ENCODE peak calls at places on chromosomes 5 and 9, in nine cellular contexts. One of them, this sample, is unnamed.

GRCh38 chr9:133672503-133673259 is 36.5 kb downstream of the DBH start:
- DNase-seq in NAMALWA: no peak
- DNase-seq in HFF-Myc: no peak
- DNase-seq in frontal cortex: no peak
- DNase-seq in AG04450: no peak
- DNase-seq in anterior cingulate cortex: no peak
- DNase-seq in NCI-H460: no peak
- DNase-seq in stimulated activated CD8-positive, alpha-beta memory T cell treated with anti-CD3 and anti-CD28 coated beads, Interleukin-7, amount 100 ng/mL, for 24 hours: no peak
- DNase-seq in HL-60: no peak
- DNase-seq in this sample: no peak

GRCh38 chr5:116441223-116441622 is 133.4 kb downstream of the SEMA6A start:
- DNase-seq in frontal cortex: no peak
- DNase-seq in NCI-H460: no peak
- DNase-seq in NAMALWA: no peak
- DNase-seq in stimulated activated CD8-positive, alpha-beta memory T cell treated with anti-CD3 and anti-CD28 coated beads, Interleukin-7, amount 100 ng/mL, for 24 hours: no peak
- DNase-seq in HL-60: no peak
- DNase-seq in anterior cingulate cortex: no peak
- DNase-seq in HFF-Myc: no peak
- DNase-seq in AG04450: no peak
- DNase-seq in this sample: peak; percentile 13

GRCh38 chr9:109906766-109907382 is 126.9 kb downstream of the PALM2AKAP2 start:
- DNase-seq in stimulated activated CD8-positive, alpha-beta memory T cell treated with anti-CD3 and anti-CD28 coated beads, Interleukin-7, amount 100 ng/mL, for 24 hours: no peak
- DNase-seq in anterior cingulate cortex: no peak
- DNase-seq in NCI-H460: no peak
- DNase-seq in HL-60: no peak
- DNase-seq in AG04450: no peak
- DNase-seq in HFF-Myc: no peak
- DNase-seq in frontal cortex: no peak
- DNase-seq in NAMALWA: peak; percentile 18
- DNase-seq in this sample: no peak

GRCh38 chr5:126030698-126031097 is 392.5 kb upstream of the GRAMD2B start:
- DNase-seq in AG04450: no peak
- DNase-seq in frontal cortex: no peak
- DNase-seq in NCI-H460: no peak
- DNase-seq in HL-60: no peak
- DNase-seq in stimulated activated CD8-positive, alpha-beta memory T cell treated with anti-CD3 and anti-CD28 coated beads, Interleukin-7, amount 100 ng/mL, for 24 hours: no peak
- DNase-seq in anterior cingulate cortex: no peak
- DNase-seq in HFF-Myc: no peak
- DNase-seq in NAMALWA: no peak
- DNase-seq in this sample: no peak

GRCh38 chr5:141650851-141651727 is at the start of gene FCHSD1:
- DNase-seq in AG04450: peak; percentile 50
- DNase-seq in NAMALWA: peak; percentile 82
- DNase-seq in stimulated activated CD8-positive, alpha-beta memory T cell treated with anti-CD3 and anti-CD28 coated beads, Interleukin-7, amount 100 ng/mL, for 24 hours: peak; percentile 77
- DNase-seq in frontal cortex: peak; percentile 99
- DNase-seq in HL-60: peak; percentile 78
- DNase-seq in HFF-Myc: peak; percentile 47
- DNase-seq in anterior cingulate cortex: peak; percentile 19
- DNase-seq in NCI-H460: peak; percentile 78
- DNase-seq in this sample: peak; percentile 57

GRCh38 chr9:131522257-131523085 is 8.6 kb downstream of the UCK1 start:
- DNase-seq in NAMALWA: no peak
- DNase-seq in anterior cingulate cortex: no peak
- DNase-seq in HL-60: no peak
- DNase-seq in frontal cortex: no peak
- DNase-seq in HFF-Myc: no peak
- DNase-seq in NCI-H460: no peak
- DNase-seq in stimulated activated CD8-positive, alpha-beta memory T cell treated with anti-CD3 and anti-CD28 coated beads, Interleukin-7, amount 100 ng/mL, for 24 hours: no peak
- DNase-seq in AG04450: no peak
- DNase-seq in this sample: no peak

GRCh38 chr5:149221326-149221725 is 50.3 kb upstream of the AFAP1L1 start:
- DNase-seq in HFF-Myc: no peak
- DNase-seq in AG04450: peak; percentile 49
- DNase-seq in NAMALWA: no peak
- DNase-seq in anterior cingulate cortex: no peak
- DNase-seq in stimulated activated CD8-positive, alpha-beta memory T cell treated with anti-CD3 and anti-CD28 coated beads, Interleukin-7, amount 100 ng/mL, for 24 hours: no peak
- DNase-seq in HL-60: no peak
- DNase-seq in frontal cortex: no peak
- DNase-seq in NCI-H460: no peak
- DNase-seq in this sample: no peak

GRCh38 chr9:134887219-134887618 is 6.6 kb downstream of the FCN2 start:
- DNase-seq in stimulated activated CD8-positive, alpha-beta memory T cell treated with anti-CD3 and anti-CD28 coated beads, Interleukin-7, amount 100 ng/mL, for 24 hours: no peak
- DNase-seq in HL-60: no peak
- DNase-seq in anterior cingulate cortex: no peak
- DNase-seq in HFF-Myc: no peak
- DNase-seq in AG04450: no peak
- DNase-seq in frontal cortex: no peak
- DNase-seq in NAMALWA: no peak
- DNase-seq in NCI-H460: no peak
- DNase-seq in this sample: no peak

GRCh38 chr5:137621861-137622823 is 113.7 kb downstream of the KLHL3 start:
- DNase-seq in frontal cortex: no peak
- DNase-seq in HFF-Myc: no peak
- DNase-seq in NCI-H460: no peak
- DNase-seq in NAMALWA: no peak
- DNase-seq in stimulated activated CD8-positive, alpha-beta memory T cell treated with anti-CD3 and anti-CD28 coated beads, Interleukin-7, amount 100 ng/mL, for 24 hours: no peak
- DNase-seq in anterior cingulate cortex: no peak
- DNase-seq in HL-60: no peak
- DNase-seq in AG04450: no peak
- DNase-seq in this sample: no peak

GRCh38 chr5:172561151-172561550 is 79.9 kb upstream of the NEURL1B start:
- DNase-seq in NAMALWA: no peak
- DNase-seq in HL-60: no peak
- DNase-seq in HFF-Myc: no peak
- DNase-seq in AG04450: no peak
- DNase-seq in stimulated activated CD8-positive, alpha-beta memory T cell treated with anti-CD3 and anti-CD28 coated beads, Interleukin-7, amount 100 ng/mL, for 24 hours: no peak
- DNase-seq in anterior cingulate cortex: no peak
- DNase-seq in frontal cortex: no peak
- DNase-seq in NCI-H460: no peak
- DNase-seq in this sample: no peak

GRCh38 chr9:87711857-87712800 is 13.8 kb upstream of the CTSL start:
- DNase-seq in NAMALWA: no peak
- DNase-seq in AG04450: no peak
- DNase-seq in anterior cingulate cortex: no peak
- DNase-seq in HL-60: no peak
- DNase-seq in HFF-Myc: peak; percentile 83
- DNase-seq in NCI-H460: peak; percentile 73
- DNase-seq in frontal cortex: no peak
- DNase-seq in stimulated activated CD8-positive, alpha-beta memory T cell treated with anti-CD3 and anti-CD28 coated beads, Interleukin-7, amount 100 ng/mL, for 24 hours: no peak
- DNase-seq in this sample: no peak

This sample was measured in NCI-H774.